ENCODE peak calls at places on chromosome 22, in seven cellular contexts. J, Z, W, Y, G, N and M are unnamed samples.

GRCh38 chr22:17101475-17102296 is 16.9 kb downstream of the IL17RA start:
- DNase-seq in W (no peak), N (no peak), Y (no peak), Z (no peak), G (no peak), J (no peak), M (no peak)

GRCh38 chr22:28855355-28856094 is 27.8 kb upstream of the ZNRF3 start:
- DNase-seq in W (peak; percentile 74), J (peak; percentile 85), G (peak; percentile 73), Z (peak; percentile 73), Y (peak; percentile 71), N (peak; percentile 72), M (peak; percentile 70)

GRCh38 chr22:28032896-28033295 is 113.8 kb upstream of the PITPNB start:
- DNase-seq in Y (no peak), W (no peak), N (no peak), J (no peak), Z (no peak), G (no peak), M (no peak)

GRCh38 chr22:42814616-42815015 is 42.5 kb downstream of the ARFGAP3 start:
- DNase-seq in G (no peak), N (no peak), Z (no peak), J (no peak), Y (no peak), W (no peak), M (no peak)

GRCh38 chr22:23400286-23400981 is 179.7 kb downstream of the IGLL1 start:
- DNase-seq in Z (no peak), Y (no peak), W (no peak), J (no peak), N (no peak), G (no peak), M (no peak)

GRCh38 chr22:21865041-21865440 is 2.4 kb downstream of the MAPK1 start:
- DNase-seq in J (no peak), N (peak; percentile 70), W (no peak), Z (no peak), Y (peak; percentile 54), G (no peak), M (no peak)

GRCh38 chr22:25629613-25630012 is 65.1 kb downstream of the GRK3 start:
- DNase-seq in N (no peak), W (no peak), G (no peak), Z (no peak), Y (no peak), J (no peak), M (no peak)

GRCh38 chr22:23243006-23243573 is 62.8 kb downstream of the BCR start:
- DNase-seq in Y (no peak), J (peak; percentile 96), G (no peak), W (peak; percentile 86), Z (no peak), N (no peak), M (no peak)

GRCh38 chr22:46147061-46147460 is 3.3 kb upstream of the PPARA start:
- DNase-seq in W (no peak), G (no peak), Y (no peak), N (no peak), Z (no peak), J (no peak), M (no peak)

GRCh38 chr22:35154937-35155387 is 89.0 kb downstream of the ISX start:
- DNase-seq in G (peak; percentile 57), N (peak; percentile 71), Y (peak; percentile 63), J (peak; percentile 96), Z (peak; percentile 30), W (peak; percentile 85), M (peak; percentile 36)

GRCh38 chr22:21092797-21093554 is 47.2 kb downstream of the LRRC74B start:
- DNase-seq in G (no peak), J (no peak), Y (no peak), Z (no peak), N (no peak), W (no peak), M (no peak)

GRCh38 chr22:23402275-23403151 is 177.6 kb downstream of the IGLL1 start:
- DNase-seq in W (peak; percentile 93), Z (peak; percentile 92), J (peak; percentile 88), N (peak; percentile 74), G (peak; percentile 66), Y (peak; percentile 96), M (peak; percentile 86)

GRCh38 chr22:17952273-17952801 is 72.0 kb downstream of the MICAL3 start:
- DNase-seq in Z (no peak), W (no peak), J (no peak), Y (no peak), N (peak; percentile 7), G (no peak), M (no peak)

GRCh38 chr22:20979243-20979809 is 2.8 kb upstream of the LZTR1 start:
- DNase-seq in Z (no peak), N (no peak), J (peak; percentile 100), W (peak; percentile 95), G (no peak), Y (peak; percentile 70), M (no peak)

GRCh38 chr22:32896951-32897350 is 95.4 kb downstream of the TIMP3 start:
- DNase-seq in Z (no peak), J (no peak), G (no peak), W (no peak), Y (no peak), N (no peak), M (no peak)

GRCh38 chr22:39984006-39984405 is 10.7 kb upstream of the FAM83F start:
- DNase-seq in J (no peak), N (no peak), W (no peak), Z (no peak), G (no peak), Y (no peak), M (no peak)

GRCh38 chr22:19085233-19086043 is 36.8 kb downstream of the DGCR2 start:
- DNase-seq in W (no peak), N (peak; percentile 51), Y (peak; percentile 69), Z (peak; percentile 28), J (peak; percentile 37), G (no peak), M (peak; percentile 85)
- TF ChIP-seq EZH2phosphoT487 in W (no peak), N (no peak), Y (no peak), Z (no peak), J (no peak), G (no peak), M (no peak)

DNA sequence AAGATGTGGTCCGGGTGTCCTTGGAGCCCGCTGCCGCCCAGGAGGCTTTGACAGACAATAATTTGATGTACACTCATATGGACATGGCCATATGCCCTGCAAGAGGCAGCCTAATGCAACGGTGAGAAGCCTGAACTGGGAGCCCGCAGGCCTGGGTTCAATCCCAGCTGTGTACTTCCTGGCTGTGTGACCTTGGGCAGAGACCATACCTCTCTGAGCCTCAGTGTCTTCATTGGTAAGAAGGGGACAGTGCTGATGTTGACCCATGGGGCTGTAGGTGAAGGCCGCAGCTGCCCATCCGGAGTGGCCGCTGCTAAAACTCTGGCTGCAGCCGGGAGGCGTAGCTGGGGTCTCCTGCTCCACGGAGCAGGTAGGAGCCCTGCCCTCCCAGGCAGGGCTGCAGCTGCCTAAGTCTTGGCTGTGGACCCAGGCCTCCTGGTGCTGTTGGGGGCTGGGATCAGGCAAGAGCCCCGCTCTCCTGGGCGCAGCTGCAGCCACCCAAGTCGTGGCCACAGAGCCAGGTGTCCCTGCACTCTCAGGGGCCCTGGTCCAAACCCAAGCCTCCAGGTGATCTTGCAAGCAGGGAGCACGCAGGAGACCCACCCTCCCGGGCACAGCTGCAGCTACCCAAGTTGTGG is 8.9 kb downstream of the IL2RB start:
- DNase-seq in G (no peak), W (no peak), Y (no peak), N (no peak), J (no peak), Z (no peak), M (no peak)
- TF ChIP-seq EZH2phosphoT487 in G (no peak), W (no peak), Y (no peak), N (no peak), J (no peak), Z (no peak), M (no peak)

DNA sequence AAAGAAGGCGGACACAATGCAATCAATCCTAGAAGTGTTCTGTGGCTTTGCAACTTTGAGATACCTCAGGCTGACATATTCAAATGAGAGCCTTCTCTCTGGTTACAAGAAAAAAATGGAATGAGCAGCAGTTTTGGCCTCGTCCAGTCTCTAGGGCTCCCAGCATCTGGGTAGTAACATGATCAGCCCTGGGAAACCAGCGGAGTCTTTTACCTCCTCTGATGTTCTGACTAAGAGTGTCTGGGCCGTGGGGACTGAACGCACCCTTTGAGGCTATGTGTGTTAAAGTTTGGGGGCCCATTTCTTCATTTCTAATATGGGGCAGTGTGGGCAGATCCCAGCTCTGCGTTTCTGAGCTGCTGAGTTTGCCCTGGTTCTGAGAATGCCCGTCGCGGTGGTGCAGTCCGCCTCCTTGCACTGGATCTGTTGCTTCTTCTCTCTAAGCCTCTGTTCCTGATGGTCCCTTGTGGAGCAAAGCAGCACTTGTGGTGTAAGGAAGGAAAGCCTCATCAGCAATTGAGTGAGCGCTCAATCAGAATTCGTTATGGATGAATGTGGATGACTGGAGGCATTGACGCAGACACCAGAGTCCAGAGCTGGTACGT is 8.1 kb downstream of the PARVB start:
- DNase-seq in Y (no peak), G (no peak), N (no peak), J (no peak), Z (no peak), W (no peak), M (no peak)
- TF ChIP-seq EZH2phosphoT487 in Y (no peak), G (no peak), N (no peak), J (no peak), Z (no peak), W (no peak), M (no peak)

GRCh38 chr22:30469165-30469564 is 2.7 kb downstream of the SEC14L3 start:
- DNase-seq in Y (no peak), G (no peak), Z (no peak), J (no peak), W (no peak), N (no peak), M (no peak)

GRCh38 chr22:30471616-30472318 is at the start of gene SEC14L3:
- DNase-seq in Z (no peak), W (no peak), N (no peak), J (no peak), Y (no peak), G (no peak), M (no peak)

GRCh38 chr22:30472994-30473720 is 1.3 kb upstream of the SEC14L3 start:
- DNase-seq in Y (no peak), G (no peak), N (no peak), Z (no peak), J (no peak), W (no peak), M (no peak)

GRCh38 chr22:30474121-30474520 is 2.3 kb upstream of the SEC14L3 start:
- DNase-seq in W (no peak), Y (no peak), G (no peak), Z (no peak), N (no peak), J (no peak), M (no peak)

GRCh38 chr22:30470655-30471054 is 1.2 kb downstream of the SEC14L3 start:
- DNase-seq in W (no peak), G (no peak), N (no peak), J (no peak), Y (no peak), Z (no peak), M (no peak)
- TF ChIP-seq EZH2phosphoT487 in W (no peak), G (no peak), N (no peak), J (no peak), Y (no peak), Z (no peak), M (no peak)

DNA sequence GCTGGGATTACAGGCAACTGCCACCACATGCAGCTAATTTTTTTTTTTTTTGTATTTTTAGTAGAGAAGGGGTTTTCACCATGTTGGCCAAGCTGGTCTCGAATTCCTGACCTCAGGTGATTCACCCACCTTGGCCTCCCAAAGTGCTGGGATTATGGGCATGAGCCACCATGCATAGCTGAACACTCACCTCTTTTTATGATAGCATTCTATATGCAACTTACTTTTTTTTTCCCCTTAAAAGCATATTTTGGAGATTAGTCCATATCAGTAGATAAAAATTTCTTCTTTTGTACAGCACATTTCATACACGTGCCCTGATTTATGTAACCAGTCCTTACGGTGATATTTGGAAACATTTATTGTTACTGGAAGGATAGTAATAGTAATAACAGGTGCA is 14.6 kb downstream of the GTPBP1 start:
- DNase-seq in G (no peak), N (peak; percentile 23), Y (no peak), J (no peak), Z (no peak), W (no peak), M (no peak)
- TF ChIP-seq EZH2phosphoT487 in G (no peak), N (no peak), Y (no peak), J (no peak), Z (no peak), W (no peak), M (no peak)